ENCODE peak calls at places on chromosome 2, in seven cellular contexts. U is RPMI7951; M is stimulated activated naive B cell treated with anti-CD40 and anti-IgM and Interleukin-4, amounts not matched to agents 10 μg/mL and 1 μg/mL and 100 μg/mL, for 72 hours; Q is GM19239; K is glomerular endothelial cell; O is A549; V is cortex of kidney. W is an unnamed sample.
A peak's percentile ranks its signal among the peaks of the same experiment; 100 is the strongest.

GRCh38 chr2:45344071-45344470 is 267.0 kb downstream of the SRBD1 start:
- DNase-seq in M (no peak), V (no peak), O (no peak), K (no peak), Q (no peak), U (no peak), W (no peak)

GRCh38 chr2:158990397-158991209 is 22.2 kb downstream of the TANC1 start:
- DNase-seq in V (no peak), O (peak; percentile 72), U (peak; percentile 87), M (no peak), K (no peak), Q (no peak), W (no peak)

GRCh38 chr2:1967242-1968210 is 223.2 kb upstream of the PXDN start:
- DNase-seq in M (no peak), K (no peak), O (no peak), Q (no peak), V (no peak), U (no peak), W (no peak)

GRCh38 chr2:201320257-201320656 is 36.9 kb downstream of the FLACC1 start:
- DNase-seq in M (no peak), U (no peak), O (no peak), V (no peak), K (no peak), Q (no peak), W (no peak)

GRCh38 chr2:240603846-240604245 is 17.3 kb downstream of the CAPN10 start:
- DNase-seq in V (no peak), M (no peak), U (no peak), Q (no peak), K (no peak), O (no peak), W (no peak)

GRCh38 chr2:213187833-213188532 is 36.6 kb upstream of the IKZF2 start:
- DNase-seq in K (no peak), O (peak; percentile 8), V (no peak), Q (no peak), M (no peak), U (peak; percentile 63), W (no peak)

GRCh38 chr2:73175663-73176204 is 26.6 kb upstream of the NOTO start:
- DNase-seq in U (peak; percentile 62), V (no peak), O (no peak), Q (no peak), K (no peak), M (peak; percentile 63), W (peak; percentile 58)

GRCh38 chr2:219698684-219699439 is 71.4 kb downstream of the SLC4A3 start:
- DNase-seq in Q (no peak), O (no peak), K (no peak), M (no peak), V (no peak), U (no peak), W (no peak)

GRCh38 chr2:81087646-81088045 is 783.1 kb upstream of the LRRTM1 start:
- DNase-seq in Q (no peak), U (no peak), O (no peak), K (no peak), M (no peak), V (no peak), W (no peak)

GRCh38 chr2:60002158-60002867 is 551.1 kb downstream of the BCL11A start:
- DNase-seq in K (no peak), O (no peak), M (no peak), V (no peak), U (no peak), Q (no peak), W (no peak)

GRCh38 chr2:26942543-26943295 is 27.7 kb upstream of the MAPRE3 start:
- DNase-seq in M (peak; percentile 33), V (no peak), U (peak; percentile 33), O (peak; percentile 87), K (peak; percentile 9), Q (peak; percentile 67), W (peak; percentile 51)

GRCh38 chr2:199606193-199606780 is 148.5 kb upstream of the SATB2 start:
- DNase-seq in U (peak; percentile 4), M (no peak), V (no peak), Q (no peak), K (no peak), O (peak; percentile 12), W (no peak)